ENCODE peak calls at places on chromosomes 5 and 9, in eight cellular contexts. One of them, this sample, is unnamed.
A peak's percentile ranks its signal among the peaks of the same experiment; 100 is the strongest.

GRCh38 chr5:81355291-81356251 is 38.4 kb downstream of the ACOT12 start:
- DNase-seq in K562: no peak
- DNase-seq in HCT116: no peak
- DNase-seq in A549: no peak
- DNase-seq in ovary: no peak
- DNase-seq in suprapubic skin: no peak
- DNase-seq in breast epithelium: no peak
- DNase-seq in Peyer's patch: no peak
- DNase-seq in this sample: no peak

GRCh38 chr9:23669776-23670175 is 156.3 kb downstream of the ELAVL2 start:
- DNase-seq in K562: no peak
- DNase-seq in HCT116: no peak
- DNase-seq in A549: no peak
- DNase-seq in ovary: no peak
- DNase-seq in suprapubic skin: no peak
- DNase-seq in breast epithelium: no peak
- DNase-seq in Peyer's patch: no peak
- DNase-seq in this sample: no peak

GRCh38 chr5:133381571-133382365 is 230.6 kb downstream of the FSTL4 start:
- DNase-seq in K562: no peak
- DNase-seq in HCT116: no peak
- DNase-seq in A549: no peak
- DNase-seq in ovary: no peak
- DNase-seq in suprapubic skin: no peak
- DNase-seq in breast epithelium: no peak
- DNase-seq in Peyer's patch: no peak
- DNase-seq in this sample: no peak

GRCh38 chr9:4508907-4509589 is 18.8 kb downstream of the SLC1A1 start:
- DNase-seq in K562: no peak
- DNase-seq in HCT116: no peak
- DNase-seq in A549: no peak
- DNase-seq in ovary: no peak
- DNase-seq in suprapubic skin: no peak
- DNase-seq in breast epithelium: no peak
- DNase-seq in Peyer's patch: no peak
- DNase-seq in this sample: no peak

GRCh38 chr5:115087951-115088350 is 81.8 kb downstream of the TRIM36 start:
- DNase-seq in K562: no peak
- DNase-seq in HCT116: no peak
- DNase-seq in A549: no peak
- DNase-seq in ovary: no peak
- DNase-seq in suprapubic skin: no peak
- DNase-seq in breast epithelium: no peak
- DNase-seq in Peyer's patch: no peak
- DNase-seq in this sample: no peak

GRCh38 chr5:60136841-60137240 is 243.3 kb upstream of the PDE4D start:
- DNase-seq in K562: no peak
- DNase-seq in HCT116: no peak
- DNase-seq in A549: no peak
- DNase-seq in ovary: no peak
- DNase-seq in suprapubic skin: no peak
- DNase-seq in breast epithelium: no peak
- DNase-seq in Peyer's patch: no peak
- DNase-seq in this sample: no peak

GRCh38 chr5:128534729-128535128 is 3.3 kb downstream of the FBN2 start:
- DNase-seq in K562: no peak
- DNase-seq in HCT116: no peak
- DNase-seq in A549: no peak
- DNase-seq in ovary: no peak
- DNase-seq in suprapubic skin: no peak
- DNase-seq in breast epithelium: no peak
- DNase-seq in Peyer's patch: no peak
- DNase-seq in this sample: no peak

GRCh38 chr9:136564379-136564988 is 18.6 kb upstream of the NOTCH1 start:
- DNase-seq in K562: peak; percentile 32
- DNase-seq in HCT116: no peak
- DNase-seq in A549: no peak
- DNase-seq in ovary: no peak
- DNase-seq in suprapubic skin: peak; percentile 87
- DNase-seq in breast epithelium: no peak
- DNase-seq in Peyer's patch: no peak
- DNase-seq in this sample: peak; percentile 73

GRCh38 chr5:82931110-82931509 is 146.1 kb downstream of the TMEM167A start:
- DNase-seq in K562: no peak
- DNase-seq in HCT116: no peak
- DNase-seq in A549: peak; percentile 16
- DNase-seq in ovary: no peak
- DNase-seq in suprapubic skin: no peak
- DNase-seq in breast epithelium: no peak
- DNase-seq in Peyer's patch: no peak
- DNase-seq in this sample: no peak

GRCh38 chr9:127224178-127224882 is 40.2 kb upstream of the GARNL3 start:
- DNase-seq in K562: peak; percentile 84
- DNase-seq in HCT116: peak; percentile 85
- DNase-seq in A549: peak; percentile 91
- DNase-seq in ovary: peak; percentile 97
- DNase-seq in suprapubic skin: peak; percentile 96
- DNase-seq in breast epithelium: peak; percentile 90
- DNase-seq in Peyer's patch: peak; percentile 90
- DNase-seq in this sample: peak; percentile 83
- TF ChIP-seq POLR2A in K562: no peak
- TF ChIP-seq POLR2A in HCT116: no peak
- TF ChIP-seq POLR2A in A549: no peak
- TF ChIP-seq POLR2A in ovary: peak; percentile 30
- TF ChIP-seq POLR2A in suprapubic skin: no peak
- TF ChIP-seq POLR2A in breast epithelium: no peak
- TF ChIP-seq POLR2A in Peyer's patch: peak; percentile 50
- TF ChIP-seq POLR2A in this sample: no peak

DNA sequence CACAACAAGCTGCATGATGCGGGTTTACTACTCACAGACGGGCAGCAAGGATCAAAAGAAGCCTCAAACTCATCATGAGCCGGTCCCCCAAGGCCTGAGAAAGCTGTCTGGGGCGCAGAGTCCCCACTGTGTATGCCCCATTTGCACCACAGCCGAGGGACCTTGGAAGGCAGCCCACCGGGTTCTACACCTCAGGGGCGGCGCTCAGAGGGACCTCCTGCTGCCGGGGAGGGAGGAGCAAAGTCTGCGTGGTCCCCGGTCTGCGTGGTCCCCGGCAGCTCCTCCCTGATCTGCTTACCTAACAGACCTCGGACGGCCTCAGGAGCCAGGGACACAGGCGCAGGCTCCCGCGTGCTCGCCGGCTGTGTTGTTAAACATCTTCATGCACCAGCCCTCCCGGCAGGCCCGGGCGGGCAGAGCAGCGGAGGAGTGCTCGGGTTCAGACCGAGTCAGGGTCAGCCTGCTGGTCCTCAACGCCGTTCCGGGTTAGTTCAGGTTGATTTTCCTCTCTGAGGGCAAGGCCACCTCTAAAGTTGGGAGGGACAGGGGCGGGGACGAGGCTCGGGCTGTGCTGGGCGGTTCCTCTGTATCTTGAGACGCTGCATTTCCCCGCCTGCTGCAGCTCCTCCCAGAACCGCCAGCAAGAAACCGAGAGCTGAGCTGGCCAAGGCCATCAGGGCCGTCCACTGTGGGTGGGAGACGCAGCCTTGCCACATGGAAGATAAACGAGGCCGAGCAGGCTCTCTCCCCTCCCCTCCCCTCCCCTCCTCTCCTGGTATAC is 74.6 kb downstream of the MRPL36 start:
- DNase-seq in K562: peak; percentile 62
- DNase-seq in HCT116: no peak
- DNase-seq in A549: no peak
- DNase-seq in ovary: peak; percentile 6
- DNase-seq in suprapubic skin: no peak
- DNase-seq in breast epithelium: no peak
- DNase-seq in Peyer's patch: peak; percentile 12
- DNase-seq in this sample: no peak
- H3K4me3 ChIP-seq in K562: no peak overlapping the region
- H3K4me3 ChIP-seq in HCT116: no peak overlapping the region
- H3K4me3 ChIP-seq in A549: no peak overlapping the region
- H3K4me3 ChIP-seq in ovary: no peak overlapping the region
- H3K4me3 ChIP-seq in suprapubic skin: no peak overlapping the region
- H3K4me3 ChIP-seq in breast epithelium: peak overlapping the region; percentile 25
- H3K4me3 ChIP-seq in Peyer's patch: no peak overlapping the region
- H3K4me3 ChIP-seq in this sample: no peak overlapping the region

DNA sequence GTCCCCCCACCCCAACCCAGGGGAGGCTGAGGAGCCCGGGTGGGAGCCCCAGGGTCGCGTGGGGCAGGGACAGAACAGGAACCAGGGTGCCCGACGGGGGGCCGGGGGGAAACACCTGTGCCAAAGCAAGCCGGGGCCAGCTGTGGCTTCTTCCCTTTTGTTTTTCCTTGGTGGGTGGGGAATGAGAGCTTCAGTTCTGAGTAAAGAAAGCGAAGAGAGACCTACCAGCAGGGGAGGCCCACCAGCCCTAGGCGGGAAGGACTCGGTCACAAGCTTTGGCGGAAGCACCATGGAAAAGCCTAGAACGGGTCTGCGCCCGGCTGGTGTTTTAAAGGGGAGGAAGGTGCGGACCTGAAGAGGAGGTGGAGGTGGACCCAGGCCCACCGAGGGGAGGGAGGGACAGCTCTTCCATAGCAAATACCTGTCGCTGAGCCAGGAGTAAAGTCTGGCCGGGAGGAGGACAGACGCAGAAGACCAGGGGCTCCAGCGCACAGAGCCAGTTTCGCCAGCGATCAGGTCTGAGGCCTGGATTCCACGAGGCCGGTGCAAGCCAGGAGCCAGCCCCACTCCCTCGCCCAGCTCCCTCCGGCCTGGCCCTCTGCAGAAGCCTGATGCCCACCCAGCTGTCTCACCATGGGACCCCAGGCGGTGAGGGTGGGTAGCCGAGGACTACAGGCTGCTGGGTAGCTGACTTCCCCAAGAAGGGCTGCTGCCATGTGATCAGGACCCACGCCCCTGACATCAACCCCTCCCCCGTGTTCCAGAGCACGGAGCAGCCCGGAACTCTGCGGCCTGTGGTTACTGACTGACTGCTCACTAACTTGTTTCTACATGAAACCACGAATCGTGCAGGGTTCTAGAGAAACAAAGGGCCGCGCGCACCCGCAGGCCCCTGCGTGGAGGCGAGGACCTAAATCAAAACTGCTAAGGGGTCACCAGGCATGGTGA is 849 bp upstream of the MGAT1 start:
- DNase-seq in K562: peak; percentile 81
- DNase-seq in HCT116: no peak
- DNase-seq in A549: no peak
- DNase-seq in ovary: peak; percentile 54
- DNase-seq in suprapubic skin: peak; percentile 88
- DNase-seq in breast epithelium: no peak
- DNase-seq in Peyer's patch: peak; percentile 97
- DNase-seq in this sample: peak; percentile 72
- TF ChIP-seq POLR2A in K562: peak; percentile 17
- TF ChIP-seq POLR2A in HCT116: no peak
- TF ChIP-seq POLR2A in A549: no peak
- TF ChIP-seq POLR2A in ovary: no peak
- TF ChIP-seq POLR2A in suprapubic skin: no peak
- TF ChIP-seq POLR2A in breast epithelium: peak; percentile 26
- TF ChIP-seq POLR2A in Peyer's patch: peak; percentile 38
- TF ChIP-seq POLR2A in this sample: peak; percentile 35

GRCh38 chr9:14923701-14924100 is 13.5 kb upstream of the FREM1 start:
- DNase-seq in K562: no peak
- DNase-seq in HCT116: no peak
- DNase-seq in A549: no peak
- DNase-seq in ovary: no peak
- DNase-seq in suprapubic skin: no peak
- DNase-seq in breast epithelium: no peak
- DNase-seq in Peyer's patch: no peak
- DNase-seq in this sample: no peak
- H3K4me3 ChIP-seq in K562: no peak overlapping the region
- H3K4me3 ChIP-seq in HCT116: no peak overlapping the region
- H3K4me3 ChIP-seq in A549: no peak overlapping the region
- H3K4me3 ChIP-seq in ovary: no peak overlapping the region
- H3K4me3 ChIP-seq in suprapubic skin: no peak overlapping the region
- H3K4me3 ChIP-seq in breast epithelium: no peak overlapping the region
- H3K4me3 ChIP-seq in Peyer's patch: no peak overlapping the region
- H3K4me3 ChIP-seq in this sample: no peak overlapping the region

GRCh38 chr9:105390901-105391300 is 56.9 kb upstream of the FSD1L start:
- DNase-seq in K562: no peak
- DNase-seq in HCT116: no peak
- DNase-seq in A549: no peak
- DNase-seq in ovary: no peak
- DNase-seq in suprapubic skin: no peak
- DNase-seq in breast epithelium: no peak
- DNase-seq in Peyer's patch: no peak
- DNase-seq in this sample: no peak

GRCh38 chr9:105389789-105390188 is 58.0 kb upstream of the FSD1L start:
- DNase-seq in K562: no peak
- DNase-seq in HCT116: no peak
- DNase-seq in A549: no peak
- DNase-seq in ovary: no peak
- DNase-seq in suprapubic skin: no peak
- DNase-seq in breast epithelium: no peak
- DNase-seq in Peyer's patch: no peak
- DNase-seq in this sample: no peak

GRCh38 chr9:105385372-105385985 is 62.4 kb upstream of the FSD1L start:
- DNase-seq in K562: peak; percentile 32
- DNase-seq in HCT116: no peak
- DNase-seq in A549: no peak
- DNase-seq in ovary: peak; percentile 32
- DNase-seq in suprapubic skin: no peak
- DNase-seq in breast epithelium: no peak
- DNase-seq in Peyer's patch: peak; percentile 35
- DNase-seq in this sample: no peak
- TF ChIP-seq POLR2A in K562: no peak
- TF ChIP-seq POLR2A in HCT116: no peak
- TF ChIP-seq POLR2A in A549: no peak
- TF ChIP-seq POLR2A in ovary: no peak
- TF ChIP-seq POLR2A in suprapubic skin: no peak
- TF ChIP-seq POLR2A in breast epithelium: no peak
- TF ChIP-seq POLR2A in Peyer's patch: no peak
- TF ChIP-seq POLR2A in this sample: no peak

DNA sequence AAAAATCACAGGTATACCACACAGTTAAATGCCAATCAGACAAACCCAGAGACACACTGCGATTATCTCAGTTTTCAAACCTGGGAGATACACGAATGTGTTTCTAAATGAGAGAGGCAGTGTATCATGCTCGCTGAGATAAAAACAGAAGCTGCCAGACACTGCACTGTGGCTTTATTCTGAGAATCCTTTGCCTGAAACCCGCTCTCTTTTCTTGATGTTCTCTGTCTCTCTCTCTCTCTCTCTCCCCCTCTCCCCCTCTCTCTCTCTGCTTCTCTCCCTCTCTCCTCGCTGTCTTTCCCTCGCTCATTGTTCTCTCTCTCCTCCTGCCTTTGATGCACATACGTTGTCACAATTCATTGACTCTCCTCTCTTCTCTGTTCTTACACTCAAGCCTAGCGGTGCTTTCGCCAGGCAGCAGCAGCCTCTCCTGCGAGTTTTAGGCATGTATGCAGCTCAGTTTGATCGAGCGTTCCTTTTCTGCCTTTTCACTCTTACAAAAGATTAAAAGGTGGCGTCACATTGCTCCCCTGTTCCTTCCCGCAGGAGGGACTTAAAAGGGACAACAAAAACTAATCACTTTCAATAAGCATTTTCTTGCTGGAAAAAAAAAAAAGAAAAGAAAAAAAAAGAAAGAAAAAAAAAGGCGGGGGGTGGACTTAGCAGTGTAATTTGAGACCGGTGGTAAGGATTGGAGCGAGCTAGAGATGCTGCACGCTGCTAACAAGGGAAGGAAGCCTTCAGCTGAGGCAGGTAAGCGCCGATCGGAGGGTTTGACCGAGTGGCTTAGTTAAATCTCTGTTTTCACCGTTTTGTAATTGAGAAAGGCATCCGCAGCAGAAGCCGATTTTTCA is 717.9 kb upstream of the WWC1 start:
- DNase-seq in K562: no peak
- DNase-seq in HCT116: no peak
- DNase-seq in A549: no peak
- DNase-seq in ovary: no peak
- DNase-seq in suprapubic skin: no peak
- DNase-seq in breast epithelium: no peak
- DNase-seq in Peyer's patch: no peak
- DNase-seq in this sample: no peak
- H3K4me3 ChIP-seq in K562: no peak overlapping the region
- H3K4me3 ChIP-seq in HCT116: no peak overlapping the region
- H3K4me3 ChIP-seq in A549: peak overlapping the region; percentile 24
- H3K4me3 ChIP-seq in ovary: peak overlapping the region; percentile 16
- H3K4me3 ChIP-seq in suprapubic skin: peak overlapping the region; percentile 28
- H3K4me3 ChIP-seq in breast epithelium: peak overlapping the region; percentile 17
- H3K4me3 ChIP-seq in Peyer's patch: peak overlapping the region; percentile 13
- H3K4me3 ChIP-seq in this sample: peak overlapping the region; percentile 45

This sample was measured in tibial nerve.